ENCODE peak calls at places on chromosomes 5 and 9, in six cellular contexts. Y, S, B, M, N and R are unnamed samples.

GRCh38 chr9:37464426-37465248 is 613 bp downstream of the ZBTB5 start:
- DNase-seq in B (peak), M (peak), Y (peak), S (no peak), N (no peak), R (no peak)

GRCh38 chr9:121783523-121784507 is 132.4 kb downstream of the DAB2IP start:
- DNase-seq in M (no peak), S (no peak), B (no peak), Y (no peak), N (no peak), R (no peak)

GRCh38 chr5:123125172-123125508 is 36.1 kb downstream of the PRDM6 start:
- DNase-seq in Y (no peak), B (no peak), S (no peak), M (no peak), N (peak), R (no peak)

GRCh38 chr5:131999991-132000490 is 11.4 kb downstream of the ACSL6 start:
- DNase-seq in Y (no peak), B (no peak), M (no peak), S (no peak), N (no peak), R (no peak)

GRCh38 chr5:90134892-90135291 is 274.7 kb downstream of the CETN3 start:
- DNase-seq in S (no peak), M (no peak), B (no peak), N (no peak), Y (peak), R (no peak)

GRCh38 chr9:1005043-1005667 is 28.7 kb downstream of the DMRT3 start:
- DNase-seq in Y (peak), N (no peak), M (no peak), S (peak), B (peak), R (peak)

GRCh38 chr5:59917121-59917520 is 23.6 kb upstream of the PDE4D start:
- DNase-seq in B (no peak), Y (no peak), N (no peak), S (no peak), M (no peak), R (no peak)

GRCh38 chr9:93911871-93912554 is 43.1 kb downstream of the BARX1 start:
- DNase-seq in S (no peak), Y (no peak), M (no peak), N (peak), B (peak), R (no peak)

GRCh38 chr9:130805510-130806387 is 29.3 kb upstream of the ABL1 start:
- DNase-seq in B (peak), M (no peak), Y (peak), S (no peak), N (no peak), R (no peak)

GRCh38 chr5:14269395-14269794 is 126.3 kb downstream of the TRIO start:
- DNase-seq in M (no peak), Y (no peak), N (peak), S (no peak), B (no peak), R (no peak)

GRCh38 chr5:18113724-18114123 is 479.5 kb downstream of the TAF11L14 start:
- DNase-seq in M (no peak), Y (peak), B (no peak), S (no peak), N (peak), R (no peak)

GRCh38 chr5:119055267-119055666 is 15.6 kb upstream of the DMXL1 start:
- DNase-seq in S (no peak), B (no peak), N (no peak), M (no peak), Y (peak), R (no peak)

GRCh38 chr5:67343835-67344234 is 147.2 kb upstream of the CD180 start:
- DNase-seq in B (no peak), Y (no peak), S (no peak), M (no peak), N (no peak), R (no peak)

GRCh38 chr5:68932830-68933434 is 160.9 kb upstream of the SLC30A5 start:
- DNase-seq in S (no peak), Y (no peak), B (no peak), M (no peak), N (no peak), R (peak)

GRCh38 chr5:137231535-137231934 is 267.6 kb downstream of the SPOCK1 start:
- DNase-seq in Y (peak), N (no peak), B (no peak), S (no peak), M (no peak), R (no peak)

GRCh38 chr9:128800061-128800460 is 13.0 kb downstream of the TBC1D13 start:
- DNase-seq in S (no peak), N (no peak), B (no peak), Y (no peak), M (no peak), R (no peak)

GRCh38 chr9:135592625-135593024 is 31.1 kb downstream of the PAEP start:
- DNase-seq in M (no peak), Y (no peak), N (no peak), S (no peak), B (no peak), R (no peak)

GRCh38 chr9:126754436-126755324 is 50.2 kb upstream of the ZBTB43 start:
- DNase-seq in Y (no peak), N (no peak), S (no peak), M (no peak), B (no peak), R (no peak)

GRCh38 chr5:169085656-169086055 is 215.3 kb downstream of the SLIT3 start:
- DNase-seq in N (no peak), S (no peak), M (no peak), Y (peak), B (no peak), R (no peak)

GRCh38 chr5:55603947-55604346 is 69.2 kb upstream of the PLPP1 start:
- DNase-seq in M (no peak), Y (peak), B (no peak), S (no peak), N (no peak), R (no peak)

GRCh38 chr5:87329114-87329513 is 61.4 kb downstream of the RASA1 start:
- DNase-seq in B (no peak), N (no peak), Y (no peak), M (no peak), S (no peak), R (no peak)

GRCh38 chr5:98942849-98943248 is 14.0 kb upstream of the CHD1 start:
- DNase-seq in B (no peak), Y (no peak), M (no peak), N (no peak), S (no peak), R (no peak)

GRCh38 chr9:89225587-89225986 is 47.0 kb upstream of the SHC3 start:
- DNase-seq in S (no peak), Y (peak), N (no peak), B (no peak), M (no peak), R (no peak)

GRCh38 chr9:37994639-37995347 is 74.2 kb downstream of the SHB start:
- DNase-seq in B (peak), S (no peak), Y (peak), M (no peak), N (peak), R (no peak)

GRCh38 chr5:141245250-141245717 is at the start of gene PCDHB15:
- DNase-seq in S (peak), Y (no peak), B (peak), M (no peak), N (no peak), R (peak)

GRCh38 chr9:1217076-1217475 is 166.9 kb downstream of the DMRT2 start:
- DNase-seq in Y (no peak), M (no peak), N (no peak), B (no peak), S (no peak), R (no peak)

GRCh38 chr5:98749046-98749445 is 24.4 kb upstream of the RGMB start:
- DNase-seq in M (no peak), S (no peak), Y (peak), B (no peak), N (no peak), R (no peak)

GRCh38 chr5:80185095-80185494 is 70.8 kb downstream of the SERINC5 start:
- DNase-seq in N (no peak), S (no peak), B (no peak), Y (no peak), M (no peak), R (no peak)

GRCh38 chr9:11500780-11501179 is 888.0 kb upstream of the PTPRD start:
- DNase-seq in S (no peak), B (no peak), M (no peak), Y (no peak), N (no peak), R (no peak)

GRCh38 chr9:113380869-113381378 is 4.1 kb upstream of the HDHD3 start:
- DNase-seq in S (no peak), B (no peak), M (no peak), N (no peak), Y (no peak), R (no peak)

GRCh38 chr5:1380011-1380817 is 35.3 kb upstream of the CLPTM1L start:
- DNase-seq in B (peak), Y (peak), N (no peak), M (peak), S (peak), R (peak)

GRCh38 chr9:132509921-132510874 is 72.2 kb upstream of the BARHL1 start:
- DNase-seq in B (no peak), N (no peak), Y (no peak), M (no peak), S (no peak), R (no peak)

GRCh38 chr9:72154468-72155281 is 5.4 kb downstream of the GDA start:
- DNase-seq in Y (no peak), B (no peak), M (no peak), N (no peak), S (no peak), R (no peak)

GRCh38 chr9:70429899-70430298 is 15.4 kb upstream of the KLF9 start:
- DNase-seq in Y (no peak), N (no peak), M (no peak), B (no peak), S (no peak), R (no peak)

GRCh38 chr9:137178201-137178938 is 6.5 kb upstream of the TMEM210 start:
- DNase-seq in M (no peak), B (no peak), Y (no peak), N (no peak), S (no peak), R (no peak)

GRCh38 chr9:129250786-129251185 is 72.7 kb upstream of the IER5L start:
- DNase-seq in Y (peak), N (no peak), B (no peak), S (no peak), M (no peak), R (no peak)

GRCh38 chr9:130382636-130383349 is 62.0 kb upstream of the ASS1 start:
- DNase-seq in N (no peak), M (no peak), Y (no peak), B (no peak), S (no peak), R (no peak)

GRCh38 chr9:4738866-4739586 is 2.0 kb downstream of the AK3 start:
- DNase-seq in B (no peak), Y (no peak), M (no peak), S (no peak), N (no peak), R (no peak)

GRCh38 chr5:67409342-67409741 is 212.7 kb upstream of the CD180 start:
- DNase-seq in N (no peak), S (no peak), M (no peak), Y (no peak), B (no peak), R (no peak)